ENCODE peak calls at places on chromosomes 7 and 10, in four cellular contexts. C is choroid plexus epithelial cell, Q is progenitor cell of endocrine pancreas, F is upper lobe of right lung. S is an unnamed sample.

GRCh38 chr7:3243680-3244079 is 57.4 kb upstream of the SDK1 start:
- DNase-seq in F (no peak), Q (no peak), C (no peak), S (no peak)

GRCh38 chr10:122234416-122234815 is 36.7 kb upstream of the BTBD16 start:
- DNase-seq in Q (no peak), F (no peak), C (peak; percentile 48), S (no peak)

GRCh38 chr7:104934665-104935064 is 79.3 kb upstream of the KMT2E start:
- DNase-seq in C (no peak), Q (no peak), F (no peak), S (no peak)

GRCh38 chr10:6593140-6593740 is 13.2 kb upstream of the PRKCQ start:
- DNase-seq in Q (no peak), F (no peak), C (no peak), S (no peak)

GRCh38 chr10:84845628-84846261 is 517.4 kb downstream of the CCSER2 start:
- DNase-seq in C (no peak), F (no peak), Q (no peak), S (no peak)

GRCh38 chr10:110007171-110007700 is 548 bp upstream of the ADD3 start:
- DNase-seq in F (no peak), C (peak; percentile 48), Q (no peak), S (no peak)

GRCh38 chr7:38929460-38930171 is 20.6 kb upstream of the VPS41 start:
- DNase-seq in F (no peak), Q (no peak), C (peak; percentile 21), S (peak; percentile 56)

GRCh38 chr10:101130984-101131961 is at the start of gene TLX1:
- DNase-seq in C (no peak), Q (no peak), F (no peak), S (no peak)

GRCh38 chr10:89086801-89087513 is 96.4 kb downstream of the FAS start:
- DNase-seq in Q (no peak), C (peak; percentile 94), F (peak; percentile 77), S (peak; percentile 75)

GRCh38 chr10:34815174-34816066 is at the start of gene PARD3:
- DNase-seq in C (peak; percentile 69), Q (peak; percentile 59), F (peak; percentile 86), S (peak; percentile 73)

GRCh38 chr10:24333736-24334135 is 124.8 kb downstream of the KIAA1217 start:
- DNase-seq in Q (no peak), C (peak; percentile 92), F (no peak), S (no peak)

GRCh38 chr7:101563198-101563901 is 65.7 kb downstream of the MYL10 start:
- DNase-seq in Q (no peak), C (no peak), F (peak; percentile 50), S (no peak)

GRCh38 chr7:157224627-157225026 is 85.9 kb downstream of the UBE3C start:
- DNase-seq in C (peak; percentile 73), F (no peak), Q (no peak), S (no peak)

GRCh38 chr10:66555061-66555460 is 370.8 kb upstream of the LRRTM3 start:
- DNase-seq in F (no peak), C (peak; percentile 19), Q (no peak), S (no peak)

GRCh38 chr7:150340024-150340749 is 1.2 kb downstream of the RARRES2 start:
- DNase-seq in F (no peak), C (peak; percentile 37), Q (peak; percentile 19), S (peak; percentile 66)

GRCh38 chr7:90743626-90744025 is 147.5 kb downstream of the CDK14 start:
- DNase-seq in F (no peak), Q (no peak), C (no peak), S (no peak)

GRCh38 chr7:142012825-142013506 is 17.3 kb downstream of the MGAM start:
- DNase-seq in F (no peak), Q (no peak), C (peak; percentile 21), S (no peak)

GRCh38 chr10:18611168-18611567 is 40.2 kb downstream of the NSUN6 start:
- DNase-seq in F (no peak), C (no peak), Q (no peak), S (no peak)

GRCh38 chr10:17386616-17387075 is 67.7 kb downstream of the ST8SIA6 start:
- DNase-seq in C (no peak), Q (no peak), F (no peak), S (no peak)

GRCh38 chr10:110411047-110411410 is 86.7 kb upstream of the DUSP5 start:
- DNase-seq in C (peak; percentile 78), F (no peak), Q (no peak), S (no peak)

GRCh38 chr10:75211007-75211735 is 575 bp downstream of the VDAC2 start:
- DNase-seq in C (peak; percentile 69), Q (no peak), F (no peak), S (no peak)

GRCh38 chr7:32214913-32215312 is 144.7 kb upstream of the PDE1C start:
- DNase-seq in C (no peak), Q (no peak), F (no peak), S (no peak)

GRCh38 chr7:50982626-50983025 is 199.9 kb upstream of the GRB10 start:
- DNase-seq in Q (no peak), F (no peak), C (no peak), S (no peak)
- TF ChIP-seq CTCF in Q (peak; percentile 36), F (no peak), C (peak; percentile 32), S (no peak)

GRCh38 chr10:112872728-112873127 is 77.3 kb upstream of the TCF7L2 start:
- DNase-seq in C (no peak), F (no peak), Q (no peak), S (no peak)
- TF ChIP-seq CTCF in C (peak; percentile 56), F (peak; percentile 22), Q (peak; percentile 12), S (peak; percentile 14)

GRCh38 chr7:94050046-94050445 is 45.9 kb upstream of the BET1 start:
- DNase-seq in F (no peak), C (no peak), Q (no peak), S (peak; percentile 48)
- TF ChIP-seq CTCF in F (no peak), C (no peak), Q (no peak), S (no peak)

DNA sequence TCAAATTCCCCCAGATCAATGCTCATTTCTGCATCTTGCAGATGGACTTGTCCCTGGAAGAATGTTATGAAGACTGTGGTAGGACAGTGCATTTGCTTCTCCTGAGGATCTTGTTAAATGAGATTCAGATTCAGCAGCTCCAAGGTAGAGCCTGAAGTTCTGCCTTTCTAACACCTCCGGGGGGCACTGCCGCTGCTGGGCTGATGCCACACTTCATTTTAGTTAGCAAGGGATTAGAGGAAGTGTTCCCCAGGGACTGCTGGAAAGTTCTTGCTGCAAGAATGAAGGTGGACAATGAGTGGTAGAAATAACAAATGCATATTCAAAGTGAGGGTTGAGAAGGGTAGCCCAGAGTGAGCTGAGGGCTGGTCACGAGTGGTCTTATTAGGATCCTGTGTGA is 434.3 kb upstream of the AKR1E2 start:
- DNase-seq in Q (no peak), F (no peak), C (peak; percentile 27), S (no peak)
- TF ChIP-seq CTCF in Q (no peak), F (no peak), C (peak; percentile 25), S (no peak)

DNA sequence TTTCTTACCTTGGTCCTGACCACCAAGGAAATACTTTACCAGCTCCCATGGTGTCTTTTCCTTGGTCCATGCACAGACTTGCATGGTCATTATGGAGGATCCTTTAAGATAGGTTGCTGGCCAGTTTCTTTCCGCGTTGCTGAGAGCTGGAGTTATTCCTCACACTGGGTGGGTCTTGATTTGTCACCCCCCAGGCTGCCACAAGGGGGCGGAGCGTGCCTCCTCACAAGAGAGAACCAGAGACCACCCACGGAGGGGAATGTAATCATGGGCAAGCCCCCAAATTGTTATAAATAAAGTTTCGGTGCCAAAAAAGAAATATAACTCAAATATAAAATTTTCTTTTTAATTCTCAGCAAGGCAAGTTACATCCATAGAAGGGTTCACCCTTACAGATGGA is 10.5 kb upstream of the TRIM24 start:
- DNase-seq in C (no peak), Q (no peak), F (no peak), S (no peak)
- TF ChIP-seq CTCF in C (peak; percentile 28), Q (no peak), F (peak; percentile 24), S (peak; percentile 24)

DNA sequence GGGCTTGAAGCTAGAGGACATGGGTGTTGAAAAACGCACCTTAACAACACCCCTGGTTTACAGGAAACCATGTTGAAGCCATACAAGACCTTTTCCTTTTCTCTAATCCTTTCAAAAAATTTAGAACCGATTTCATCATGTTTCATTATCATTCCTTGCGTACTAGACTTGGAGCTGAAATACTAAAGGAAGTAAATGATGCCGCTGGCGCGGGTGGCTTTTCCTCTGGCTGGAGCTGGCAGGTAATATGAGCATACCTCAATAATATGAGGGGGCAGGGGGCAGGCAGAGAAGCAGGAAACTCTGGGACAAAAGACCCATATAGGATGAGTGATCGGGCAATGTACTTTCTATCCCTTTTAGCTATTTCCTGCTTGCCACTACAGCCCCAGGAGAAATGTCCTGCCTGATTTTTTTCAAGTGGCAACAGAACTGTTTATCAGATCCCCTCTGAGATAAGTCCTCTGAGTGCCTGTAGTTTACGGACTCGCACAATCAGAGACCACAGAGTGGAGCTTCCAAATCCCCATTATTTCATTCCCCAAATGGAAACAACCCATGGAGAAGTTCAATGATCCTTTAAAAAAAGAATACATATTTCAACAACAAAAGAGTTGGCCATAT is 450.1 kb downstream of the KCNMA1 start:
- DNase-seq in C (no peak), F (no peak), Q (no peak), S (no peak)
- TF ChIP-seq CTCF in C (no peak), F (no peak), Q (no peak), S (no peak)

GRCh38 chr10:28676297-28676967 is 889 bp upstream of the BAMBI start:
- DNase-seq in C (peak; percentile 22), F (no peak), Q (peak; percentile 46), S (no peak)
- TF ChIP-seq CTCF in C (peak; percentile 38), F (no peak), Q (no peak), S (no peak)

GRCh38 chr7:67377939-67378862 is 381.6 kb downstream of the TYW1 start:
- DNase-seq in Q (peak; percentile 71), F (peak; percentile 76), C (peak; percentile 89), S (peak; percentile 70)
- TF ChIP-seq CTCF in Q (peak; percentile 89), F (peak; percentile 87), C (peak; percentile 88), S (peak; percentile 89)

GRCh38 chr10:60114765-60115586 is 208.6 kb upstream of the CCDC6 start:
- DNase-seq in C (peak; percentile 90), F (no peak), Q (no peak), S (no peak)
- TF ChIP-seq CTCF in C (peak; percentile 73), F (peak; percentile 48), Q (peak; percentile 66), S (peak; percentile 46)